ENCODE peak calls at places on chromosomes 2 and 18, in nine cellular contexts. One of them, this sample, is unnamed.

GRCh38 chr18:48546411-48546810 is 7.6 kb downstream of the CTIF start:
- DNase-seq in HCT116: no peak
- DNase-seq in BE2C: no peak
- DNase-seq in fibroblast of villous mesenchyme: peak
- DNase-seq in Peyer's patch: no peak
- DNase-seq in adrenal gland: no peak
- DNase-seq in neural progenitor cell: peak
- DNase-seq in fibroblast of lung: peak
- DNase-seq in upper lobe of left lung: no peak
- DNase-seq in this sample: peak

GRCh38 chr18:4125246-4125938 is 329.7 kb downstream of the DLGAP1 start:
- DNase-seq in BE2C: no peak
- DNase-seq in adrenal gland: no peak
- DNase-seq in neural progenitor cell: peak
- DNase-seq in upper lobe of left lung: no peak
- DNase-seq in fibroblast of lung: peak
- DNase-seq in fibroblast of villous mesenchyme: no peak
- DNase-seq in Peyer's patch: no peak
- DNase-seq in HCT116: no peak
- DNase-seq in this sample: peak

GRCh38 chr18:73579698-73580097 is 567.9 kb downstream of the FBXO15 start:
- DNase-seq in BE2C: no peak
- DNase-seq in fibroblast of lung: no peak
- DNase-seq in Peyer's patch: no peak
- DNase-seq in neural progenitor cell: no peak
- DNase-seq in HCT116: no peak
- DNase-seq in upper lobe of left lung: no peak
- DNase-seq in fibroblast of villous mesenchyme: no peak
- DNase-seq in adrenal gland: no peak
- DNase-seq in this sample: no peak

GRCh38 chr18:31101148-31102019 is 837 bp downstream of the DSC2 start:
- DNase-seq in adrenal gland: peak
- DNase-seq in upper lobe of left lung: peak
- DNase-seq in fibroblast of villous mesenchyme: no peak
- DNase-seq in HCT116: no peak
- DNase-seq in neural progenitor cell: peak
- DNase-seq in BE2C: no peak
- DNase-seq in Peyer's patch: peak
- DNase-seq in fibroblast of lung: peak
- DNase-seq in this sample: peak

GRCh38 chr18:70197042-70197441 is 8.4 kb downstream of the RTTN start:
- DNase-seq in fibroblast of lung: no peak
- DNase-seq in upper lobe of left lung: no peak
- DNase-seq in neural progenitor cell: no peak
- DNase-seq in adrenal gland: no peak
- DNase-seq in Peyer's patch: no peak
- DNase-seq in fibroblast of villous mesenchyme: peak
- DNase-seq in BE2C: no peak
- DNase-seq in HCT116: no peak
- DNase-seq in this sample: no peak

GRCh38 chr2:157339965-157340655 is 14.5 kb upstream of the ERMN start:
- DNase-seq in BE2C: no peak
- DNase-seq in HCT116: no peak
- DNase-seq in adrenal gland: no peak
- DNase-seq in fibroblast of villous mesenchyme: no peak
- DNase-seq in Peyer's patch: no peak
- DNase-seq in upper lobe of left lung: no peak
- DNase-seq in fibroblast of lung: peak
- DNase-seq in neural progenitor cell: no peak
- DNase-seq in this sample: no peak

GRCh38 chr18:33666915-33667314 is 88.9 kb downstream of the ASXL3 start:
- DNase-seq in neural progenitor cell: no peak
- DNase-seq in fibroblast of lung: no peak
- DNase-seq in fibroblast of villous mesenchyme: no peak
- DNase-seq in BE2C: no peak
- DNase-seq in adrenal gland: no peak
- DNase-seq in HCT116: no peak
- DNase-seq in Peyer's patch: no peak
- DNase-seq in upper lobe of left lung: no peak
- DNase-seq in this sample: no peak

GRCh38 chr2:98510322-98510662 is 65.6 kb downstream of the INPP4A start:
- DNase-seq in upper lobe of left lung: no peak
- DNase-seq in Peyer's patch: no peak
- DNase-seq in BE2C: no peak
- DNase-seq in fibroblast of lung: no peak
- DNase-seq in fibroblast of villous mesenchyme: no peak
- DNase-seq in neural progenitor cell: no peak
- DNase-seq in HCT116: no peak
- DNase-seq in adrenal gland: no peak
- DNase-seq in this sample: no peak

GRCh38 chr2:105781274-105781673 is 36.6 kb downstream of the NCK2 start:
- DNase-seq in upper lobe of left lung: no peak
- DNase-seq in adrenal gland: peak
- DNase-seq in HCT116: no peak
- DNase-seq in fibroblast of villous mesenchyme: peak
- DNase-seq in Peyer's patch: no peak
- DNase-seq in BE2C: no peak
- DNase-seq in neural progenitor cell: no peak
- DNase-seq in fibroblast of lung: no peak
- DNase-seq in this sample: peak

GRCh38 chr18:79881695-79882094 is 69.8 kb downstream of the SLC66A2 start:
- DNase-seq in HCT116: no peak
- DNase-seq in fibroblast of villous mesenchyme: no peak
- DNase-seq in fibroblast of lung: no peak
- DNase-seq in neural progenitor cell: no peak
- DNase-seq in BE2C: no peak
- DNase-seq in Peyer's patch: no peak
- DNase-seq in adrenal gland: no peak
- DNase-seq in upper lobe of left lung: no peak
- DNase-seq in this sample: no peak

GRCh38 chr2:138637686-138638085 is 136.1 kb downstream of the SPOPL start:
- DNase-seq in adrenal gland: no peak
- DNase-seq in upper lobe of left lung: no peak
- DNase-seq in BE2C: no peak
- DNase-seq in fibroblast of villous mesenchyme: no peak
- DNase-seq in HCT116: no peak
- DNase-seq in fibroblast of lung: no peak
- DNase-seq in Peyer's patch: no peak
- DNase-seq in neural progenitor cell: no peak
- DNase-seq in this sample: no peak

GRCh38 chr2:99169534-99169933 is 11.3 kb downstream of the MITD1 start:
- DNase-seq in fibroblast of lung: no peak
- DNase-seq in Peyer's patch: no peak
- DNase-seq in adrenal gland: no peak
- DNase-seq in neural progenitor cell: no peak
- DNase-seq in upper lobe of left lung: no peak
- DNase-seq in HCT116: no peak
- DNase-seq in BE2C: no peak
- DNase-seq in fibroblast of villous mesenchyme: no peak
- DNase-seq in this sample: no peak

GRCh38 chr18:66193938-66194337 is 410.0 kb downstream of the CDH19 start:
- DNase-seq in adrenal gland: no peak
- DNase-seq in BE2C: no peak
- DNase-seq in fibroblast of villous mesenchyme: no peak
- DNase-seq in Peyer's patch: no peak
- DNase-seq in neural progenitor cell: no peak
- DNase-seq in HCT116: no peak
- DNase-seq in upper lobe of left lung: no peak
- DNase-seq in fibroblast of lung: no peak
- DNase-seq in this sample: no peak

GRCh38 chr2:102289129-102289528 is 22.2 kb upstream of the IL1RL1 start:
- DNase-seq in fibroblast of lung: peak
- DNase-seq in Peyer's patch: no peak
- DNase-seq in upper lobe of left lung: no peak
- DNase-seq in fibroblast of villous mesenchyme: no peak
- DNase-seq in BE2C: no peak
- DNase-seq in adrenal gland: no peak
- DNase-seq in neural progenitor cell: no peak
- DNase-seq in HCT116: no peak
- DNase-seq in this sample: peak

GRCh38 chr18:56563568-56563967 is 74.8 kb downstream of the TXNL1 start:
- DNase-seq in Peyer's patch: no peak
- DNase-seq in fibroblast of lung: no peak
- DNase-seq in neural progenitor cell: peak
- DNase-seq in upper lobe of left lung: no peak
- DNase-seq in BE2C: peak
- DNase-seq in fibroblast of villous mesenchyme: no peak
- DNase-seq in HCT116: peak
- DNase-seq in adrenal gland: no peak
- DNase-seq in this sample: no peak

GRCh38 chr2:221262651-221263050 is 309.5 kb downstream of the EPHA4 start:
- DNase-seq in Peyer's patch: no peak
- DNase-seq in BE2C: no peak
- DNase-seq in neural progenitor cell: no peak
- DNase-seq in fibroblast of lung: no peak
- DNase-seq in HCT116: no peak
- DNase-seq in upper lobe of left lung: no peak
- DNase-seq in adrenal gland: no peak
- DNase-seq in fibroblast of villous mesenchyme: no peak
- DNase-seq in this sample: no peak

DNA sequence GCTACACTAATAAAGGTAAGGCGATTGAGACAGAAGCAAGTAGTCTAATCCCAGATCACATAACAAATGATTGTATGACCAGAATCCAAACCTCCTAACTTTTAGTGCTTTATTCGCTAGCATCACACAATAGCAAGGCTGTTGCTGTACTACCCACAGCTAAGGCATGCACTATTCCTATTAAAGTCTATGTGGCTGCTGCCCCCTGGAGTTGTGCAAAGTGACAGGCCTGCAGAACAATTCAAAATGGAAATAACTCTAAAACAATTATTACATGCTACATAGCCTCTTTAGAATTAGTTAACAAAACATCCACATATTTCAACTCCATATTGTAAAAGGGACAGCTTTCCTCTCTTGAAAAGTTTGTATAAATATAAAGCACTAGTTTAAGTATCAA is 6.0 kb downstream of the ERBB4 start:
- DNase-seq in fibroblast of villous mesenchyme: no peak
- DNase-seq in HCT116: no peak
- DNase-seq in upper lobe of left lung: no peak
- DNase-seq in Peyer's patch: no peak
- DNase-seq in fibroblast of lung: no peak
- DNase-seq in adrenal gland: no peak
- DNase-seq in neural progenitor cell: no peak
- DNase-seq in BE2C: peak
- DNase-seq in this sample: no peak
- TF ChIP-seq CTCF in fibroblast of villous mesenchyme: no peak
- TF ChIP-seq CTCF in HCT116: peak
- TF ChIP-seq CTCF in upper lobe of left lung: no peak
- TF ChIP-seq CTCF in Peyer's patch: no peak
- TF ChIP-seq CTCF in fibroblast of lung: no peak
- TF ChIP-seq CTCF in adrenal gland: no peak
- TF ChIP-seq CTCF in neural progenitor cell: peak
- TF ChIP-seq CTCF in BE2C: peak
- TF ChIP-seq CTCF in this sample: no peak

DNA sequence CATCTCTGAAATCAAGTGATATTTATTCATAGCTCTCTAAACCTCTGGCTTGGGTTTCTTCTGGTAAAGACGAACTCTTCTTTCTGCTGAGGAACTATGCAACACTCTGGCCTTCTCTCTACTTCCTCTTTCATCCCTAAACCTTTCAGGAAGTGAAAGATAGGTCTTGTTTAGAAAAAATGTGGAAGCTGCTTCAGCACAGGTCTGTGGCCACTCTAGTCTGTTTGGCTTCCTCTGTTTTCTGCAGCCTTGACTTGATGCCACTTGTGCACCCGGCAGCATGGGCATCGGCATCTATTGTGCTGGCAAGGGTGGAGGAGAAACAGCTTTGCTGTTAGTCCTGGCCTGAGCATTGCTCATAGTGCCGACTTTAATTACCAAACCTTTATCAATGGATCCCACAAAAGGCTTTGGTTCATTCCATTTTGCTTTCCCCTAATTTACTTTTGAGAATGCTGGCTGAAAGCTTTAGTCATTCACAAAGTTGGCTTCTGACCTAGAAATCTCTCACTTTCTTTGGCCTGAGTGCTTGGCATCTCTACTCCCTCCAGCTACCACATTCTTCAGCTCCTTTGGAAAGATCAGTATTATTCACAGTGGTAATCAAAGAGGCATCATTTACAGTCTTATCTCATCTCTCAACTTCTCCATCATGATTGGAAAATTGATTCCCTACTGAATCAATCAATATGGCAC is 32.0 kb upstream of the GPR39 start:
- DNase-seq in upper lobe of left lung: no peak
- DNase-seq in Peyer's patch: no peak
- DNase-seq in HCT116: no peak
- DNase-seq in fibroblast of villous mesenchyme: no peak
- DNase-seq in neural progenitor cell: no peak
- DNase-seq in fibroblast of lung: peak
- DNase-seq in adrenal gland: no peak
- DNase-seq in BE2C: no peak
- DNase-seq in this sample: no peak
- H3K4me3 ChIP-seq in upper lobe of left lung: no peak
- H3K4me3 ChIP-seq in Peyer's patch: no peak
- H3K4me3 ChIP-seq in HCT116: no peak
- H3K4me3 ChIP-seq in fibroblast of villous mesenchyme: no peak
- H3K4me3 ChIP-seq in neural progenitor cell: no peak
- H3K4me3 ChIP-seq in fibroblast of lung: no peak
- H3K4me3 ChIP-seq in adrenal gland: no peak
- H3K4me3 ChIP-seq in BE2C: no peak
- H3K4me3 ChIP-seq in this sample: no peak

DNA sequence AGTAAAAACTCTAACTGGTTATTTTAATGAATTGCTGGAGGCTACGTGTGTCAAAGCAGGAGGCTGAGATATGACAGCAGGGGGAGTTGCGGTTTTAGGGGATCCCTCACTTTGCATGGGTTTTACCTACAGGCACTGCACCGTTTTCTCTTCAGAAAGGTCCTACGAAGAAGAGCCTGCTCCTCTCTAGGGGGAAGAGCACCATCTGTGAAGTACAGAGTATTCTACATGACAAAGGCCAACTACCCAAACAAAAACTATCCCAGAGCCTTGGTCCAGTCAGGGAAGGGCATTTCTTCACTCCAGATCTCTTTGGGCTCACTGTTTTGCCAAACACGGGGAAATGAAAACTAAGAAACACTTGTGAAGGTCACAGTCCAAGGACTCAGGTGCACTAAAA is 696.7 kb upstream of the SOX11 start:
- DNase-seq in adrenal gland: no peak
- DNase-seq in upper lobe of left lung: no peak
- DNase-seq in fibroblast of lung: no peak
- DNase-seq in Peyer's patch: no peak
- DNase-seq in fibroblast of villous mesenchyme: no peak
- DNase-seq in neural progenitor cell: peak
- DNase-seq in BE2C: no peak
- DNase-seq in HCT116: no peak
- DNase-seq in this sample: no peak
- TF ChIP-seq CTCF in adrenal gland: no peak
- TF ChIP-seq CTCF in upper lobe of left lung: no peak
- TF ChIP-seq CTCF in fibroblast of lung: no peak
- TF ChIP-seq CTCF in Peyer's patch: no peak
- TF ChIP-seq CTCF in fibroblast of villous mesenchyme: no peak
- TF ChIP-seq CTCF in neural progenitor cell: no peak
- TF ChIP-seq CTCF in BE2C: no peak
- TF ChIP-seq CTCF in HCT116: no peak
- TF ChIP-seq CTCF in this sample: no peak

DNA sequence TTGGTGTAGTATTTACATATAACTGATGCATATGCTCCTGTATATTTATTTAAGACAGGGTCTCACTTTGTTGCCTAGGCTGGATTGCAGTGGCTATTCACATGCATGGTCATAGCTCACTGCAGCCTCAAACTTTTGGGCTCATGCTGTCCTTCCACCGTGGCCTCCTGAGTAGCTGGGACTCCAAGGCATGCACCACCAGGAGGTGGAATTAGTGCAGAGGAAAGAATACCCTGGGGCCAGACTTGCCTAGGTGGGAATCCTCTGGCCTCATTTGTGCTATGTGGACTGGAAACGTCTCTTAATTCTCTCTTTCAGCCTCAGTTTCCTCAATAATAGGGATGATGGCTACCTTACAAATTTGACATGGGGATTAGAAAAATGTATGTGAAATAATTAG is 2.3 kb downstream of the CEP192 start:
- DNase-seq in Peyer's patch: no peak
- DNase-seq in adrenal gland: no peak
- DNase-seq in upper lobe of left lung: no peak
- DNase-seq in neural progenitor cell: peak
- DNase-seq in HCT116: no peak
- DNase-seq in fibroblast of lung: no peak
- DNase-seq in BE2C: no peak
- DNase-seq in fibroblast of villous mesenchyme: no peak
- DNase-seq in this sample: no peak
- H3K4me3 ChIP-seq in Peyer's patch: no peak
- H3K4me3 ChIP-seq in adrenal gland: no peak
- H3K4me3 ChIP-seq in upper lobe of left lung: no peak
- H3K4me3 ChIP-seq in neural progenitor cell: peak
- H3K4me3 ChIP-seq in HCT116: no peak
- H3K4me3 ChIP-seq in fibroblast of lung: no peak
- H3K4me3 ChIP-seq in BE2C: no peak
- H3K4me3 ChIP-seq in fibroblast of villous mesenchyme: no peak
- H3K4me3 ChIP-seq in this sample: no peak